ENCODE peak calls at places on chromosomes 4 and X, in ten cellular contexts. T, G, I, O, Z, U, N, P, Y and W are unnamed samples.

GRCh38 chrX:17621566-17622270 is 115.6 kb upstream of the SCML1 start:
- DNase-seq in T (no peak), G (no peak), I (no peak), O (no peak), Z (no peak), U (no peak), N (no peak), P (no peak), Y (no peak), W (no peak)

GRCh38 chr4:39353478-39354177 is 12.5 kb downstream of the RFC1 start:
- DNase-seq in T (no peak), G (no peak), I (peak; percentile 39), O (peak; percentile 85), Z (no peak), U (no peak), N (no peak), P (no peak), Y (no peak), W (peak; percentile 90)

GRCh38 chr4:36159208-36159607 is 85.1 kb downstream of the ARAP2 start:
- DNase-seq in T (no peak), G (no peak), I (no peak), O (no peak), Z (peak; percentile 6), U (no peak), N (no peak), P (no peak), Y (no peak), W (peak; percentile 8)

GRCh38 chrX:22742174-22742573 is 257.6 kb upstream of the DDX53 start:
- DNase-seq in T (no peak), G (no peak), I (peak; percentile 81), O (no peak), Z (no peak), U (no peak), N (no peak), P (no peak), Y (no peak), W (no peak)

GRCh38 chr4:189162073-189162789 is 778.4 kb upstream of the FRG1 start:
- DNase-seq in T (no peak), G (no peak), I (no peak), O (no peak), Z (no peak), U (no peak), N (no peak), P (no peak), Y (no peak), W (no peak)

GRCh38 chr4:7828926-7829325 is 110.7 kb downstream of the AFAP1 start:
- DNase-seq in T (no peak), G (no peak), I (peak; percentile 89), O (no peak), Z (no peak), U (peak; percentile 54), N (no peak), P (no peak), Y (no peak), W (peak; percentile 19)

GRCh38 chrX:115896362-115896761 is 274.2 kb upstream of the AGTR2 start:
- DNase-seq in T (no peak), G (no peak), I (no peak), O (no peak), Z (no peak), U (no peak), N (no peak), P (no peak), Y (no peak), W (no peak)

GRCh38 chr4:111744847-111745246 is 400.4 kb upstream of the FAM241A start:
- DNase-seq in T (no peak), G (no peak), I (no peak), O (no peak), Z (no peak), U (no peak), N (no peak), P (no peak), Y (no peak), W (no peak)

GRCh38 chrX:65697915-65698796 is 30.7 kb downstream of the MSN start:
- DNase-seq in T (peak; percentile 55), G (peak; percentile 37), I (no peak), O (peak; percentile 83), Z (no peak), U (no peak), N (peak; percentile 44), P (peak; percentile 66), Y (no peak), W (peak; percentile 93)
- H3K4me3 ChIP-seq in T (no peak overlapping the region), G (no peak overlapping the region), I (no peak overlapping the region), O (peak overlapping the region; percentile 10), Z (no peak overlapping the region), U (no peak overlapping the region), N (no peak overlapping the region), P (no peak overlapping the region), Y (no peak overlapping the region), W (peak overlapping the region; percentile 40)

GRCh38 chr4:155761047-155761446 is 2.2 kb downstream of the GUCY1B1 start:
- DNase-seq in T (no peak), G (no peak), I (no peak), O (no peak), Z (no peak), U (no peak), N (no peak), P (no peak), Y (no peak), W (no peak)

GRCh38 chr4:155757745-155758265 is 1.0 kb upstream of the GUCY1B1 start:
- DNase-seq in T (no peak), G (no peak), I (no peak), O (no peak), Z (no peak), U (no peak), N (no peak), P (no peak), Y (no peak), W (no peak)

GRCh38 chr4:155761916-155762315 is 3.1 kb downstream of the GUCY1B1 start:
- DNase-seq in T (no peak), G (no peak), I (no peak), O (no peak), Z (no peak), U (no peak), N (no peak), P (no peak), Y (no peak), W (no peak)

GRCh38 chr4:155759372-155760252 is 791 bp downstream of the GUCY1B1 start:
- DNase-seq in T (peak; percentile 61), G (peak; percentile 25), I (peak; percentile 16), O (no peak), Z (no peak), U (peak; percentile 89), N (peak; percentile 7), P (peak; percentile 23), Y (peak; percentile 5), W (peak; percentile 1)

DNA sequence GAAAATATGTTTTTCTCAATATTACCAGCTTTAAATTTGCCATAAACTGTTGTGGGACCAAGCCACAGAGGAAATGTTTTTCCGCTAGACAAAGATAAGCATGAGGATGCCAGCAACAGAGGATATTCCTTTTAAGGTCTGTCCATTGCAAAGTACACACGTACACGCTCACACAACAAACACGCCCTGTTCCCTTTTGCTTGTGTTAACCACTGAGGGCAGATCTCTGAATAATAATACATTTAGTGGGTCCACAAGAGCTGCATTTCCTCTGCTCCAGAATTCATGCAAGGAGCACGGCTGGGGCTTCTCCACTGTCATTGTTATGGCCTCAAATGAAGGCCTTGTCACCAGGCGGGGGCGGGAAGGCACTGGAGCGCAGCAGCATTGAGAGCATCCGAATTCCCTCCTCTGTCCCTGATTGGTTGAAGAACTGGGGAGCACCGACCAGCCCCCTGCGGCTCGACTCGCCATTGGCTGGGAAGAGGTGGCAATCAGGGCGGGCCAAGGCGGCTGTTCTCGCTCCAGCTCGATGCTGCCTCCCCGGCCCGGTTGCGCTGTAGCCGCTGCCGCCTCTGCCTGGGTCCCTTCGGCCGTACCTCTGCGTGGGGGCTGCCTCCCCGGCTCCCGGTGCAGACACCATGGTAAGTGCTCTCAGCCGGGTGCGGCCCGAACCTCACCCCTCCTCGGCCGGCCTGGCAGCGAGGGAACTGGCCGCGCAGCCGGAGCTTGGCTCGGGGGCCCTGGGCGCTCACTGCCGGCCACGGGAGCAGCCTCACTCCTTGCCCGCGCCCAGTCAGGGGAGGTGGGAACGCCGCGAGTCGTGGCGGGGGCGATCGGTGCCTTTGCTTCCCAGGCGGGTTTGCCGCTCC is at the start of gene GUCY1B1:
- DNase-seq in T (peak; percentile 90), G (peak; percentile 81), I (peak; percentile 94), O (peak; percentile 44), Z (no peak), U (peak; percentile 98), N (peak; percentile 81), P (peak; percentile 81), Y (peak; percentile 76), W (no peak)
- TF ChIP-seq POLR2A in T (peak; percentile 31), G (no peak), I (no peak), O (peak; percentile 61), Z (no peak), U (peak; percentile 20), N (no peak), P (no peak), Y (no peak), W (no peak)

DNA sequence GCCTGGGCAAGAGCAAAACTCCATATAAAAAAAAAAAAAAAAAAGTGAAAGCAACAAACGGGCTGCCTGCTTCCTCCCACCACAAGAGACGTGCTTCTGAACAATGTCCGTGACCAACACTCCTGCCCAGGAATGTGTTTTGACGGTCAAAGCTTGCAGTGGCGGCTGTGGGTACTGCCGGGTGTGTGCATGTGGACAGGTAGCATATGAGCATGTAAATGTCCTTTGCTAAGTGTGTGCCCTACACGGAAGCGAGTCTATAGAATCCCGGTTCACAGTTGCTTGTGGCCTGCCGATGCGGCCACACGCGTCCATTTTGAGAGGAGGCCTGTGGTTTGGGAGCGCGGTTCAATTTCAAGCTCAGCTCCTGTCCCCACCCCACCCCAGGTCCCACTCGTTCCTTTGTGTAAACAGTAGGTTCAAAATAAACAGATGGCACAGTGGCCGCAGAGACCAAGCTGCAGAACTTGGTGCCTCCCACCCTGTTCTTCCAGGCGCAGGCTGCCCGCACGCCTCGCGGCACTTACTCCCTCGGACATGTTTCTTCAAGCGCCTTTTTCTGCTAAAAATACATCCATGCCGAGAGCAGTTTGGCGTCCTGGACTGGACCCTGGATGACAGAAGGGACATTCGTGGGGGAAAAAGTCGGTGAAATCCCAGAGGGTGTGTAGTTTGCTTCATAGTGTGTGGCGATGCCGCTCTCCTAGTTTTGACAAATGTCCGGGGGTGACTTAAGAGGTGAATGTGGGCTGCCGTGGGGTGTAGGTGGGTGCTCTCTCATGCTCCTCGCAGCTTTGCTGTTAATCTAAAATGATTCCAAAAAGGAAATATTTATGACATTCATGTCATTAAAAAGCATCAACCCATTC is 11.5 kb upstream of the NKX1-1 start:
- DNase-seq in T (no peak), G (peak; percentile 19), I (no peak), O (no peak), Z (peak; percentile 29), U (peak; percentile 57), N (no peak), P (no peak), Y (no peak), W (no peak)
- H3K4me3 ChIP-seq in T (no peak overlapping the region), G (no peak overlapping the region), I (no peak overlapping the region), O (no peak overlapping the region), Z (no peak overlapping the region), U (no peak overlapping the region), N (no peak overlapping the region), P (no peak overlapping the region), Y (no peak overlapping the region), W (no peak overlapping the region)

DNA sequence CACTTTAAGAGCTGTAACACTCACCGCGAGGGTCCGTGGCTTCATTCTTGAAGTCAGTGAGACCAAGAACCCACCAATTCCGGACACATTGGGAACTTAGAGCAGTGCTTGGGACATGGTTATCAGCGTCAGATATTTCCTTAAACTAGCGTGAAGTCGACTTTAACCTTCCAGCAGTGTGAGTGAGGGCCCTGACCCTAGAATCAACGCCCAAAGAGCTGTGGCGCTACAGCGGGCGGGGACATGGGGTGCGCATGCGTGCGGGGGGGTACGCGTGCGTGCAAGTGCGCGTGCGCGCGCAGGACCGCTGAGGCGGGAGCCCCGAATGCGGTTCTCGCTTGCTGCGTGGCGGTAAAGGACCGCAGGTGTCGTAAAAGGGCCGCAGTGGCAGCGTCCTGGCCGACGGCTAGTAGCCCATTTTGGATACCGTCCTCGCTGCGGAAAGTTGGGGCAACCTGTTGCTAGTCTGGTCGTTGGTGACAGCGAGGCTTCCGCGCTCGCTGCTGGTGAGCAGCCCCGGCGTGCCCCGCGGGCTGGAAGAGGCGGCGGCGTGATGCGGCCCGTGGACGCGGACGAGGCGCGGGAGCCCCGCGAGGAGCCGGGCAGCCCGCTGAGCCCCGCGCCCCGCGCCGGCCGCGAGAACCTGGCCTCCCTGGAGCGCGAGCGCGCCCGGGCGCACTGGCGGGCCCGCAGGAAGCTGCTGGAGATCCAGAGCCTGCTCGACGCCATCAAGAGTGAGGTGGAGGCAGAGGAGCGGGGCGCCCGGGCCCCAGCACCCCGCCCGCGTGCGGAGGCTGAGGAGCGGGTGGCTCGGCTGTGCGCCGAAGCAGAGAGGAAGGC is 19.8 kb upstream of the S100P start:
- DNase-seq in T (peak; percentile 96), G (peak; percentile 95), I (peak; percentile 96), O (peak; percentile 80), Z (peak; percentile 90), U (peak; percentile 98), N (peak; percentile 93), P (peak; percentile 95), Y (peak; percentile 89), W (peak; percentile 100)
- TF ChIP-seq POLR2A in T (peak; percentile 50), G (no peak), I (no peak), O (peak; percentile 92), Z (peak; percentile 35), U (peak; percentile 54), N (peak; percentile 34), P (peak; percentile 81), Y (peak; percentile 62), W (peak; percentile 97)